ENCODE peak calls at places on chromosomes 11 and 22, in nine cellular contexts. One of them, this sample, is unnamed.

GRCh38 chr11:128882451-128882850 is 8.7 kb upstream of the KCNJ5 start:
- DNase-seq in transverse colon: no peak
- DNase-seq in GM12878: no peak
- DNase-seq in sigmoid colon: no peak
- DNase-seq in esophagus muscularis mucosa: no peak
- DNase-seq in stomach: no peak
- DNase-seq in upper lobe of left lung: no peak
- DNase-seq in breast epithelium: no peak
- DNase-seq in body of pancreas: peak
- DNase-seq in this sample: no peak

GRCh38 chr11:1297576-1298473 is 11.6 kb downstream of the TOLLIP start:
- DNase-seq in transverse colon: peak
- DNase-seq in GM12878: no peak
- DNase-seq in sigmoid colon: no peak
- DNase-seq in esophagus muscularis mucosa: no peak
- DNase-seq in stomach: peak
- DNase-seq in upper lobe of left lung: no peak
- DNase-seq in breast epithelium: no peak
- DNase-seq in body of pancreas: peak
- DNase-seq in this sample: peak

GRCh38 chr11:111362887-111363411 is 16.1 kb downstream of the POU2AF1 start:
- DNase-seq in transverse colon: peak
- DNase-seq in GM12878: no peak
- DNase-seq in sigmoid colon: no peak
- DNase-seq in esophagus muscularis mucosa: no peak
- DNase-seq in stomach: peak
- DNase-seq in upper lobe of left lung: peak
- DNase-seq in breast epithelium: peak
- DNase-seq in body of pancreas: peak
- DNase-seq in this sample: no peak

GRCh38 chr11:132125855-132126841 is 755.7 kb downstream of the NTM start:
- DNase-seq in transverse colon: no peak
- DNase-seq in GM12878: no peak
- DNase-seq in sigmoid colon: no peak
- DNase-seq in esophagus muscularis mucosa: no peak
- DNase-seq in stomach: no peak
- DNase-seq in upper lobe of left lung: no peak
- DNase-seq in breast epithelium: no peak
- DNase-seq in body of pancreas: no peak
- DNase-seq in this sample: no peak

GRCh38 chr22:35154937-35155387 is 89.0 kb downstream of the ISX start:
- DNase-seq in transverse colon: peak
- DNase-seq in GM12878: no peak
- DNase-seq in sigmoid colon: peak
- DNase-seq in esophagus muscularis mucosa: no peak
- DNase-seq in stomach: peak
- DNase-seq in upper lobe of left lung: peak
- DNase-seq in breast epithelium: peak
- DNase-seq in body of pancreas: peak
- DNase-seq in this sample: peak

GRCh38 chr11:69292221-69292648 is 1.7 kb upstream of the MYEOV start:
- DNase-seq in transverse colon: peak
- DNase-seq in GM12878: no peak
- DNase-seq in sigmoid colon: no peak
- DNase-seq in esophagus muscularis mucosa: no peak
- DNase-seq in stomach: no peak
- DNase-seq in upper lobe of left lung: no peak
- DNase-seq in breast epithelium: no peak
- DNase-seq in body of pancreas: peak
- DNase-seq in this sample: no peak

GRCh38 chr11:121226415-121227263 is 65.9 kb upstream of the SC5D start:
- DNase-seq in transverse colon: no peak
- DNase-seq in GM12878: no peak
- DNase-seq in sigmoid colon: no peak
- DNase-seq in esophagus muscularis mucosa: peak
- DNase-seq in stomach: no peak
- DNase-seq in upper lobe of left lung: no peak
- DNase-seq in breast epithelium: no peak
- DNase-seq in body of pancreas: no peak
- DNase-seq in this sample: no peak

GRCh38 chr11:25891960-25892359 is 440.0 kb upstream of the ANO3 start:
- DNase-seq in transverse colon: no peak
- DNase-seq in GM12878: no peak
- DNase-seq in sigmoid colon: no peak
- DNase-seq in esophagus muscularis mucosa: no peak
- DNase-seq in stomach: no peak
- DNase-seq in upper lobe of left lung: no peak
- DNase-seq in breast epithelium: no peak
- DNase-seq in body of pancreas: no peak
- DNase-seq in this sample: no peak

GRCh38 chr11:62392944-62393628 is 25.7 kb upstream of the SCGB1A1 start:
- DNase-seq in transverse colon: no peak
- DNase-seq in GM12878: no peak
- DNase-seq in sigmoid colon: no peak
- DNase-seq in esophagus muscularis mucosa: no peak
- DNase-seq in stomach: no peak
- DNase-seq in upper lobe of left lung: no peak
- DNase-seq in breast epithelium: no peak
- DNase-seq in body of pancreas: no peak
- DNase-seq in this sample: no peak

GRCh38 chr22:30289126-30289979 is at the start of gene CASTOR1:
- DNase-seq in transverse colon: peak
- DNase-seq in GM12878: no peak
- DNase-seq in sigmoid colon: peak
- DNase-seq in esophagus muscularis mucosa: peak
- DNase-seq in stomach: peak
- DNase-seq in upper lobe of left lung: peak
- DNase-seq in breast epithelium: peak
- DNase-seq in body of pancreas: peak
- DNase-seq in this sample: peak

GRCh38 chr11:65497141-65498041 is 1.5 kb upstream of the MALAT1 start:
- DNase-seq in transverse colon: peak
- DNase-seq in GM12878: peak
- DNase-seq in sigmoid colon: peak
- DNase-seq in esophagus muscularis mucosa: peak
- DNase-seq in stomach: peak
- DNase-seq in upper lobe of left lung: peak
- DNase-seq in breast epithelium: peak
- DNase-seq in body of pancreas: peak
- DNase-seq in this sample: peak

GRCh38 chr11:15113381-15113780 is 1.3 kb upstream of the INSC start:
- DNase-seq in transverse colon: peak
- DNase-seq in GM12878: peak
- DNase-seq in sigmoid colon: no peak
- DNase-seq in esophagus muscularis mucosa: peak
- DNase-seq in stomach: no peak
- DNase-seq in upper lobe of left lung: no peak
- DNase-seq in breast epithelium: no peak
- DNase-seq in body of pancreas: no peak
- DNase-seq in this sample: no peak

GRCh38 chr11:69744435-69744834 is 30.7 kb downstream of the FGF4 start:
- DNase-seq in transverse colon: no peak
- DNase-seq in GM12878: no peak
- DNase-seq in sigmoid colon: no peak
- DNase-seq in esophagus muscularis mucosa: no peak
- DNase-seq in stomach: no peak
- DNase-seq in upper lobe of left lung: peak
- DNase-seq in breast epithelium: no peak
- DNase-seq in body of pancreas: peak
- DNase-seq in this sample: no peak

GRCh38 chr11:99241059-99241458 is 220.3 kb downstream of the CNTN5 start:
- DNase-seq in transverse colon: no peak
- DNase-seq in GM12878: no peak
- DNase-seq in sigmoid colon: no peak
- DNase-seq in esophagus muscularis mucosa: no peak
- DNase-seq in stomach: no peak
- DNase-seq in upper lobe of left lung: no peak
- DNase-seq in breast epithelium: no peak
- DNase-seq in body of pancreas: no peak
- DNase-seq in this sample: no peak

DNA sequence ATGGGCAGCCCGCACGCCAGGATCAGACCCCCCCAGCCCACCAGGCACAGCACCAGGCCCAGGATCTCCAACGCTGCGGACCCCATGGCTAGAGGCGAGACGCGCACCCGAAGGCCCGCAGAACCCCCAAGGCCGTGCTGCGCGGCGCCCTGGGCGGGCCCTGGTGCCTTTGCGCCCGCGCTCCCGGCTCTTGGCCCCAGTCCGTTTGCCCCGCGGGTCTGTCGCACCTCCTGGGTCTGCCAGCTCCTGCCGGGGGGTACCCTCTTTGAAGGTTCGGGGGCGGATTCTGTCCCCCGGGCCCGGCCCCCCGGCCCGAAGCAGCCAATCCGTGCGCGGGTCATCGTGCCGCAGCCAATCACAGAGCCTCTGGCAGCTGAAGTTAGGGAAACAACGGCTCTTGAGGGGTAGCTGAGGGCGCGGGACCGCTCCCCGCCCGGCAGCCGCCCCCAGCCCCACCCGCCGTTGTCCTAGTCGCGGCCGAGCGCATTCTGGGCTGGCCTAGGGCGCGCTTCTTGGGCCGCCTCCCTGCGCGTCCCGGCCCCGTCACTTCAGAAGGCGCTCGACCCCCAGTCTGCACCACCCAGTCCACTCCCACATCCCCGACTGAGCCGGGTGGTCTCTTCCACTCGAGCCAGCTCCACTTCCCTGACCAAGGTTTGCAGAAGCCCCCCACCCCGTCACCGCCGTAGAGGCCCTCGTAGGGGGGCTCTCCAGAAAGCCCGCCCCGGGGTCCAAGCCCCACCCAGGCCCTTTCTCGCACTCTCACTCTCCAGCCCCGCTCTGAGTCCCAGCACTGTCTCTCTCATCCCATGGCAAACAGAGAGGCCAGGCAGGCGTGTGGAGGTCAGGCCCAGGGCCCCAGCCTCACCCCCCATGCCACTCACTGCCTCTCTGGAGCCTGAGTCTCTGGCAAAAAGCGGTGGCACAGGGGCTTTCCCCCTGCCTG is at the start of gene CLDN5:
- DNase-seq in transverse colon: no peak
- DNase-seq in GM12878: no peak
- DNase-seq in sigmoid colon: no peak
- DNase-seq in esophagus muscularis mucosa: no peak
- DNase-seq in stomach: no peak
- DNase-seq in upper lobe of left lung: no peak
- DNase-seq in breast epithelium: no peak
- DNase-seq in body of pancreas: no peak
- DNase-seq in this sample: no peak
- TF ChIP-seq POLR2A in transverse colon: peak
- TF ChIP-seq POLR2A in GM12878: no peak
- TF ChIP-seq POLR2A in sigmoid colon: no peak
- TF ChIP-seq POLR2A in esophagus muscularis mucosa: peak
- TF ChIP-seq POLR2A in stomach: no peak
- TF ChIP-seq POLR2A in upper lobe of left lung: peak
- TF ChIP-seq POLR2A in breast epithelium: no peak
- TF ChIP-seq POLR2A in body of pancreas: no peak
- TF ChIP-seq POLR2A in this sample: no peak

GRCh38 chr11:27456140-27456801 is 16.3 kb downstream of the LGR4 start:
- DNase-seq in transverse colon: no peak
- DNase-seq in GM12878: no peak
- DNase-seq in sigmoid colon: no peak
- DNase-seq in esophagus muscularis mucosa: no peak
- DNase-seq in stomach: no peak
- DNase-seq in upper lobe of left lung: no peak
- DNase-seq in breast epithelium: no peak
- DNase-seq in body of pancreas: no peak
- DNase-seq in this sample: no peak
- H3K4me3 ChIP-seq in transverse colon: no peak
- H3K4me3 ChIP-seq in GM12878: no peak
- H3K4me3 ChIP-seq in sigmoid colon: no peak
- H3K4me3 ChIP-seq in esophagus muscularis mucosa: no peak
- H3K4me3 ChIP-seq in stomach: no peak
- H3K4me3 ChIP-seq in upper lobe of left lung: no peak
- H3K4me3 ChIP-seq in breast epithelium: no peak
- H3K4me3 ChIP-seq in body of pancreas: no peak
- H3K4me3 ChIP-seq in this sample: no peak

GRCh38 chr22:20721409-20722218 is 52.3 kb upstream of the SERPIND1 start:
- DNase-seq in transverse colon: no peak
- DNase-seq in GM12878: no peak
- DNase-seq in sigmoid colon: no peak
- DNase-seq in esophagus muscularis mucosa: no peak
- DNase-seq in stomach: no peak
- DNase-seq in upper lobe of left lung: no peak
- DNase-seq in breast epithelium: no peak
- DNase-seq in body of pancreas: no peak
- DNase-seq in this sample: no peak
- TF ChIP-seq POLR2A in transverse colon: no peak
- TF ChIP-seq POLR2A in GM12878: no peak
- TF ChIP-seq POLR2A in sigmoid colon: no peak
- TF ChIP-seq POLR2A in esophagus muscularis mucosa: no peak
- TF ChIP-seq POLR2A in stomach: no peak
- TF ChIP-seq POLR2A in upper lobe of left lung: no peak
- TF ChIP-seq POLR2A in breast epithelium: no peak
- TF ChIP-seq POLR2A in body of pancreas: no peak
- TF ChIP-seq POLR2A in this sample: no peak

GRCh38 chr11:123194308-123195181 is 503 bp downstream of the CLMP start:
- DNase-seq in transverse colon: no peak
- DNase-seq in GM12878: no peak
- DNase-seq in sigmoid colon: peak
- DNase-seq in esophagus muscularis mucosa: no peak
- DNase-seq in stomach: no peak
- DNase-seq in upper lobe of left lung: peak
- DNase-seq in breast epithelium: no peak
- DNase-seq in body of pancreas: peak
- DNase-seq in this sample: peak
- H3K4me3 ChIP-seq in transverse colon: peak
- H3K4me3 ChIP-seq in GM12878: no peak
- H3K4me3 ChIP-seq in sigmoid colon: peak
- H3K4me3 ChIP-seq in esophagus muscularis mucosa: peak
- H3K4me3 ChIP-seq in stomach: peak
- H3K4me3 ChIP-seq in upper lobe of left lung: peak
- H3K4me3 ChIP-seq in breast epithelium: peak
- H3K4me3 ChIP-seq in body of pancreas: no peak
- H3K4me3 ChIP-seq in this sample: peak

GRCh38 chr11:27395556-27396258 is 32.7 kb upstream of the CCDC34 start:
- DNase-seq in transverse colon: peak
- DNase-seq in GM12878: no peak
- DNase-seq in sigmoid colon: no peak
- DNase-seq in esophagus muscularis mucosa: no peak
- DNase-seq in stomach: peak
- DNase-seq in upper lobe of left lung: peak
- DNase-seq in breast epithelium: no peak
- DNase-seq in body of pancreas: peak
- DNase-seq in this sample: no peak
- TF ChIP-seq POLR2A in transverse colon: no peak
- TF ChIP-seq POLR2A in GM12878: no peak
- TF ChIP-seq POLR2A in sigmoid colon: no peak
- TF ChIP-seq POLR2A in esophagus muscularis mucosa: no peak
- TF ChIP-seq POLR2A in stomach: no peak
- TF ChIP-seq POLR2A in upper lobe of left lung: no peak
- TF ChIP-seq POLR2A in breast epithelium: no peak
- TF ChIP-seq POLR2A in body of pancreas: no peak
- TF ChIP-seq POLR2A in this sample: no peak

GRCh38 chr11:115817844-115818565 is 313.8 kb upstream of the CADM1 start:
- DNase-seq in transverse colon: no peak
- DNase-seq in GM12878: no peak
- DNase-seq in sigmoid colon: no peak
- DNase-seq in esophagus muscularis mucosa: peak
- DNase-seq in stomach: no peak
- DNase-seq in upper lobe of left lung: no peak
- DNase-seq in breast epithelium: no peak
- DNase-seq in body of pancreas: no peak
- DNase-seq in this sample: no peak
- H3K4me3 ChIP-seq in transverse colon: no peak
- H3K4me3 ChIP-seq in GM12878: no peak
- H3K4me3 ChIP-seq in sigmoid colon: no peak
- H3K4me3 ChIP-seq in esophagus muscularis mucosa: no peak
- H3K4me3 ChIP-seq in stomach: no peak
- H3K4me3 ChIP-seq in upper lobe of left lung: no peak
- H3K4me3 ChIP-seq in breast epithelium: no peak
- H3K4me3 ChIP-seq in body of pancreas: no peak
- H3K4me3 ChIP-seq in this sample: no peak

GRCh38 chr11:5684627-5685362 is at the start of gene TRIM5:
- DNase-seq in transverse colon: peak
- DNase-seq in GM12878: peak
- DNase-seq in sigmoid colon: peak
- DNase-seq in esophagus muscularis mucosa: peak
- DNase-seq in stomach: peak
- DNase-seq in upper lobe of left lung: peak
- DNase-seq in breast epithelium: peak
- DNase-seq in body of pancreas: peak
- DNase-seq in this sample: peak
- TF ChIP-seq POLR2A in transverse colon: peak
- TF ChIP-seq POLR2A in GM12878: peak
- TF ChIP-seq POLR2A in sigmoid colon: peak
- TF ChIP-seq POLR2A in esophagus muscularis mucosa: no peak
- TF ChIP-seq POLR2A in stomach: no peak
- TF ChIP-seq POLR2A in upper lobe of left lung: peak
- TF ChIP-seq POLR2A in breast epithelium: no peak
- TF ChIP-seq POLR2A in body of pancreas: peak
- TF ChIP-seq POLR2A in this sample: no peak

This sample was measured in lower leg skin.